ENCODE peak calls at places on chromosomes 13 and 19, in five cellular contexts. S is mucosa of descending colon, N is neuronal stem cell, L is PC-3, E is heart left ventricle. F is an unnamed sample.

GRCh38 chr19:48461982-48462655 is 6.7 kb downstream of the KCNJ14 start:
- DNase-seq in S (no peak), N (no peak), L (no peak), E (peak; percentile 24), F (peak; percentile 34)

GRCh38 chr13:112244495-112245177 is 131.5 kb upstream of the SPACA7 start:
- DNase-seq in S (no peak), N (no peak), L (no peak), E (no peak), F (no peak)

GRCh38 chr13:97139704-97140103 is 82.4 kb upstream of the MBNL2 start:
- DNase-seq in S (no peak), N (no peak), L (no peak), E (no peak), F (no peak)

GRCh38 chr19:984165-984967 is at the start of gene WDR18:
- DNase-seq in S (peak; percentile 95), N (peak; percentile 88), L (peak; percentile 89), E (peak; percentile 97), F (peak; percentile 92)

GRCh38 chr19:13865578-13866462 is 11.1 kb upstream of the NANOS3 start:
- DNase-seq in S (no peak), N (no peak), L (no peak), E (peak; percentile 45), F (peak; percentile 83)

GRCh38 chr19:41895745-41896580 is 13.0 kb downstream of the ARHGEF1 start:
- DNase-seq in S (no peak), N (no peak), L (no peak), E (no peak), F (no peak)

GRCh38 chr19:35120492-35120891 is 4.9 kb downstream of the FXYD3 start:
- DNase-seq in S (peak; percentile 65), N (no peak), L (peak; percentile 88), E (peak; percentile 39), F (no peak)

GRCh38 chr13:114067381-114067885 is 65.0 kb downstream of the RASA3 start:
- DNase-seq in S (no peak), N (no peak), L (peak; percentile 43), E (peak; percentile 22), F (no peak)

GRCh38 chr19:40976724-40977123 is 14.4 kb upstream of the CYP2B6 start:
- DNase-seq in S (no peak), N (no peak), L (no peak), E (no peak), F (no peak)

GRCh38 chr13:67296511-67296910 is 66.4 kb upstream of the PCDH9 start:
- DNase-seq in S (no peak), N (no peak), L (peak; percentile 43), E (no peak), F (no peak)

GRCh38 chr13:50670847-50671542 is 172.5 kb downstream of the DLEU7 start:
- DNase-seq in S (no peak), N (no peak), L (no peak), E (no peak), F (no peak)

GRCh38 chr19:45275370-45275971 is 24.4 kb downstream of the MARK4 start:
- DNase-seq in S (no peak), N (no peak), L (no peak), E (no peak), F (no peak)

GRCh38 chr19:28943651-28944050 is 269.3 kb downstream of the UQCRFS1 start:
- DNase-seq in S (no peak), N (no peak), L (no peak), E (no peak), F (no peak)

GRCh38 chr13:21717817-21718216 is 46.9 kb downstream of the FGF9 start:
- DNase-seq in S (no peak), N (no peak), L (peak; percentile 18), E (no peak), F (no peak)

GRCh38 chr13:52933547-52934167 is 85.2 kb upstream of the PCDH8 start:
- DNase-seq in S (no peak), N (no peak), L (no peak), E (no peak), F (no peak)

GRCh38 chr13:36038785-36039415 is 92.3 kb downstream of the DCLK1 start:
- DNase-seq in S (no peak), N (no peak), L (no peak), E (no peak), F (no peak)

GRCh38 chr19:38831142-38831605 is 420 bp downstream of the ECH1 start:
- DNase-seq in S (peak; percentile 79), N (no peak), L (peak; percentile 91), E (peak; percentile 85), F (peak; percentile 88)

GRCh38 chr19:21269813-21270212 is 59.4 kb downstream of the ZNF708 start:
- DNase-seq in S (no peak), N (no peak), L (no peak), E (no peak), F (no peak)

GRCh38 chr19:19410553-19411550 is 5.4 kb downstream of the GATAD2A start:
- DNase-seq in S (no peak), N (no peak), L (no peak), E (no peak), F (no peak)

GRCh38 chr13:26977541-26977940 is 194.1 kb downstream of the USP12 start:
- DNase-seq in S (peak; percentile 24), N (no peak), L (no peak), E (no peak), F (no peak)

GRCh38 chr19:35437152-35437951 is 10.7 kb upstream of the FFAR2 start:
- DNase-seq in S (peak; percentile 47), N (no peak), L (no peak), E (no peak), F (no peak)

GRCh38 chr19:35995655-35995993 is 636 bp downstream of the SDHAF1 start:
- DNase-seq in S (peak; percentile 42), N (no peak), L (peak; percentile 40), E (peak; percentile 44), F (peak; percentile 52)

GRCh38 chr19:17320435-17320834 is 11.1 kb downstream of the DDA1 start:
- DNase-seq in S (no peak), N (no peak), L (no peak), E (no peak), F (peak; percentile 61)

GRCh38 chr19:34217952-34218817 is 36.2 kb upstream of the GARRE1 start:
- DNase-seq in S (peak; percentile 52), N (no peak), L (peak; percentile 96), E (no peak), F (no peak)

GRCh38 chr13:20969182-20969581 is 66.6 kb upstream of the XPO4 start:
- DNase-seq in S (no peak), N (no peak), L (peak; percentile 57), E (no peak), F (no peak)

GRCh38 chr19:52665529-52665928 is 27.4 kb upstream of the ZNF83 start:
- DNase-seq in S (no peak), N (no peak), L (peak; percentile 89), E (no peak), F (no peak)

GRCh38 chr13:101144808-101145419 is 271.4 kb downstream of the NALCN start:
- DNase-seq in S (peak; percentile 19), N (peak; percentile 50), L (peak; percentile 74), E (no peak), F (no peak)

GRCh38 chr13:103299079-103299478 is 232.9 kb upstream of the SLC10A2 start:
- DNase-seq in S (peak; percentile 77), N (no peak), L (peak; percentile 6), E (no peak), F (no peak)

GRCh38 chr19:42335971-42336370 is 10.5 kb downstream of the MEGF8 start:
- DNase-seq in S (no peak), N (no peak), L (no peak), E (no peak), F (no peak)

GRCh38 chr13:29459818-29460335 is 135.6 kb downstream of the SLC7A1 start:
- DNase-seq in S (no peak), N (no peak), L (no peak), E (no peak), F (no peak)

GRCh38 chr13:34967851-34968562 is 25.9 kb downstream of the NBEA start:
- DNase-seq in S (no peak), N (no peak), L (peak; percentile 51), E (no peak), F (no peak)
- H3K4me1 ChIP-seq in S (no peaks in the 10 kb centered on the region), N (no peaks in the 10 kb centered on the region), L (peaks cover 16% of the 10 kb centered on the region), E (no peaks in the 10 kb centered on the region), F (no peaks in the 10 kb centered on the region)

DNA sequence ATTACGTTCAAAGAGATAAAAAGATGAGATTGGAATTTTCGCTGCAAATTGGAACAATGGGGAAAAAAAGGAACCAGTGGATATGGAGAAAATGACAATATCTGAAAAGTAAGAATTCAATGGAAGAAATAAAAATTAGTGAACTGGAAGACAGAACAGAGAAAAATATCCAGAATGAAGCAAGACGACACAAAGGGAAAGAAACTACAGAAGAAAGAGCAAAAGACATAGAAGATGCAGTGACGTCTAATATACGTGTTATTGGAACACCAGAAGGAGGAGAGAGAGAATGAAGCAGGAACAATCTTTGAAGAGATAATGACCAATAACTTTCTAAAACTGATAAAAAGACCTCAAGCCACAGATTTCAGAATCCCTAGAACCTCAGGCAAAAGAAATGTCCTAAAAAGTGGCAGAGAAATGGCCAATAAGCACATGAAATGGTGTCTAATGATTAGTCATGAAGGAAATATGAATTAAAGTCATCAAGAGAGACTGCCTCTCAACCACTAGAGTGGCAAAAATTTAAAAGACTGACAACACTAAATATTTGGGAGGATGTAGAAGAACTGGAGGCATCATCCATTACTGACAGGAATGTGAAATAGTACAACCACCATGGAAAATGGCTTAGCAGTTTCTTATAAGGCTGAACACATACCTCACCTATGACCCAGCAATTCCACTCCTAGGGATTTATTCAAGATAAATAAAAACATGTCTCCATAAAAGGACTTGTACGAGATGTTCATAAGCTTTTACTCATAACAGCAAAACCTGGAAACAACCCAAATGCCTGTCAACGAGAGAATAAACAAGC is 56.5 kb downstream of the GADD45B start:
- DNase-seq in S (no peak), N (no peak), L (peak; percentile 91), E (no peak), F (no peak)
- H3K4me1 ChIP-seq in S (no peaks in the 10 kb centered on the region), N (no peaks in the 10 kb centered on the region), L (peaks cover 38% of the 10 kb centered on the region), E (no peaks in the 10 kb centered on the region), F (peaks cover 10% of the 10 kb centered on the region)

GRCh38 chr19:16266586-16266942 is 58.1 kb upstream of the KLF2 start:
- DNase-seq in S (no peak), N (no peak), L (no peak), E (no peak), F (no peak)
- H3K4me1 ChIP-seq in S (peaks cover 15% of the 10 kb centered on the region), N (no peaks in the 10 kb centered on the region), L (no peaks in the 10 kb centered on the region), E (peaks cover 15% of the 10 kb centered on the region), F (peaks cover 15% of the 10 kb centered on the region)

GRCh38 chr13:30667014-30667413 is 49.3 kb downstream of the USPL1 start:
- DNase-seq in S (no peak), N (no peak), L (no peak), E (no peak), F (no peak)

GRCh38 chr13:30664689-30665088 is 47.0 kb downstream of the USPL1 start:
- DNase-seq in S (no peak), N (no peak), L (no peak), E (no peak), F (no peak)

GRCh38 chr13:30668305-30668704 is 50.6 kb downstream of the USPL1 start:
- DNase-seq in S (no peak), N (no peak), L (no peak), E (no peak), F (no peak)

GRCh38 chr13:30666113-30666512 is 48.4 kb downstream of the USPL1 start:
- DNase-seq in S (no peak), N (no peak), L (no peak), E (no peak), F (no peak)

GRCh38 chr13:30665638-30666037 is 47.9 kb downstream of the USPL1 start:
- DNase-seq in S (no peak), N (no peak), L (no peak), E (no peak), F (no peak)
- H3K4me1 ChIP-seq in S (no peaks in the 10 kb centered on the region), N (peaks cover 3% of the 10 kb centered on the region), L (no peaks in the 10 kb centered on the region), E (no peaks in the 10 kb centered on the region), F (no peaks in the 10 kb centered on the region)

F was measured in pancreas.